ENCODE peak calls at places on chromosome 5, in six cellular contexts. L, M, X, Q, Y and E are unnamed samples.
A peak's percentile ranks its signal among the peaks of the same experiment; 100 is the strongest.

GRCh38 chr5:157855404-157855994 is 3.4 kb downstream of the CLINT1 start:
- DNase-seq in L (peak; percentile 78), Y (no peak), X (no peak), M (peak; percentile 69), Q (no peak), E (no peak)

GRCh38 chr5:76521240-76521758 is 101.9 kb downstream of the F2RL2 start:
- DNase-seq in Q (no peak), X (no peak), M (peak; percentile 18), L (peak; percentile 95), Y (no peak), E (no peak)

GRCh38 chr5:95960802-95961616 is 642 bp downstream of the ELL2 start:
- DNase-seq in M (peak; percentile 82), X (no peak), L (peak; percentile 78), Y (peak; percentile 84), Q (no peak), E (no peak)

GRCh38 chr5:172129174-172129764 is 58.8 kb downstream of the STK10 start:
- DNase-seq in Y (no peak), Q (no peak), M (no peak), X (no peak), L (no peak), E (no peak)

GRCh38 chr5:147391781-147392180 is 118.1 kb downstream of the DPYSL3 start:
- DNase-seq in M (peak; percentile 75), X (no peak), Y (no peak), Q (no peak), L (peak; percentile 91), E (no peak)

GRCh38 chr5:126805108-126805507 is 28.2 kb downstream of the LMNB1 start:
- DNase-seq in X (no peak), Q (no peak), Y (no peak), M (peak; percentile 78), L (peak; percentile 81), E (no peak)

GRCh38 chr5:91419571-91420537 is 36.7 kb upstream of the ARRDC3 start:
- DNase-seq in M (peak; percentile 61), Y (peak; percentile 11), Q (peak; percentile 44), X (peak; percentile 32), L (peak; percentile 78), E (no peak)

GRCh38 chr5:79107020-79107796 is 4.4 kb upstream of the BHMT start:
- DNase-seq in Y (no peak), L (peak; percentile 28), M (no peak), X (no peak), Q (no peak), E (no peak)

GRCh38 chr5:147567917-147568598 is 58.2 kb upstream of the DPYSL3 start:
- DNase-seq in X (peak; percentile 18), M (peak; percentile 80), Y (no peak), L (peak; percentile 77), Q (no peak), E (no peak)

GRCh38 chr5:89769975-89770374 is 639.6 kb downstream of the CETN3 start:
- DNase-seq in X (no peak), Q (no peak), Y (no peak), L (peak; percentile 25), M (peak; percentile 8), E (no peak)

GRCh38 chr5:168015506-168015905 is 275.9 kb upstream of the WWC1 start:
- DNase-seq in Q (no peak), Y (no peak), M (peak; percentile 86), X (no peak), L (peak; percentile 14), E (no peak)

GRCh38 chr5:96565843-96566242 is 96.3 kb upstream of the CAST start:
- DNase-seq in Q (no peak), Y (peak; percentile 13), L (peak; percentile 70), M (peak; percentile 67), X (peak; percentile 21), E (no peak)

GRCh38 chr5:41748631-41749030 is 121.6 kb downstream of the OXCT1 start:
- DNase-seq in X (no peak), Q (no peak), L (no peak), M (no peak), Y (no peak), E (no peak)

GRCh38 chr5:138459311-138459710 is 6.0 kb upstream of the EGR1 start:
- DNase-seq in X (no peak), Q (peak; percentile 81), L (no peak), M (no peak), Y (no peak), E (no peak)

GRCh38 chr5:142512680-142513042 is 173.2 kb downstream of the FGF1 start:
- DNase-seq in Y (peak; percentile 73), M (peak; percentile 46), L (no peak), X (no peak), Q (no peak), E (no peak)

GRCh38 chr5:139374909-139375308 is 8.2 kb downstream of the SLC23A1 start:
- DNase-seq in Y (no peak), M (no peak), Q (no peak), X (no peak), L (no peak), E (no peak)

GRCh38 chr5:170221319-170221718 is 11.5 kb upstream of the C5orf58 start:
- DNase-seq in L (no peak), M (peak; percentile 35), Q (no peak), Y (no peak), X (peak; percentile 58), E (no peak)

GRCh38 chr5:76690027-76690679 is 25.8 kb upstream of the F2R start:
- DNase-seq in X (no peak), L (no peak), Q (no peak), M (no peak), Y (no peak), E (no peak)

GRCh38 chr5:146836226-146836842 is 42.2 kb downstream of the PPP2R2B start:
- DNase-seq in L (no peak), X (no peak), M (no peak), Q (no peak), Y (no peak), E (no peak)